ENCODE peak calls at places on chromosomes 5 and 9, in seven cellular contexts. S, I, U, M, E, L and V are unnamed samples.

GRCh38 chr5:142427529-142427928 is 102.7 kb upstream of the SPRY4 start:
- DNase-seq in U (no peak), S (no peak), M (no peak), L (no peak), E (no peak), I (no peak), V (no peak)

GRCh38 chr5:180118391-180118791 is 46.8 kb upstream of the RNF130 start:
- DNase-seq in L (peak; percentile 2), U (no peak), S (no peak), M (no peak), I (peak; percentile 8), E (no peak), V (no peak)

GRCh38 chr5:13987843-13988464 is 43.5 kb upstream of the DNAH5 start:
- DNase-seq in E (peak; percentile 54), U (peak; percentile 72), M (peak; percentile 59), L (peak; percentile 66), S (peak; percentile 21), I (peak; percentile 39), V (peak; percentile 4)

GRCh38 chr9:126377521-126377920 is 50.9 kb downstream of the MVB12B start:
- DNase-seq in L (no peak), S (no peak), I (peak; percentile 91), M (no peak), E (no peak), U (peak; percentile 95), V (no peak)

GRCh38 chr5:10489810-10490426 is 48.2 kb downstream of the ROPN1L start:
- DNase-seq in I (no peak), U (peak; percentile 52), M (no peak), S (no peak), L (no peak), E (no peak), V (no peak)

GRCh38 chr5:169006878-169007790 is 293.8 kb downstream of the SLIT3 start:
- DNase-seq in E (no peak), M (no peak), U (no peak), I (no peak), L (no peak), S (no peak), V (no peak)

GRCh38 chr5:96823900-96824351 is 16.2 kb upstream of the ERAP1 start:
- DNase-seq in I (no peak), L (no peak), E (no peak), S (no peak), U (no peak), M (no peak), V (no peak)

GRCh38 chr9:81022177-81022576 is 667.2 kb downstream of the TLE1 start:
- DNase-seq in U (no peak), I (no peak), M (no peak), L (no peak), E (no peak), S (no peak), V (no peak)

GRCh38 chr5:88674262-88675158 is 208.5 kb downstream of the MEF2C start:
- DNase-seq in S (no peak), I (peak; percentile 79), E (peak; percentile 42), L (peak; percentile 54), M (peak; percentile 74), U (peak; percentile 93), V (peak; percentile 27)

GRCh38 chr9:99822596-99823391 is 1.1 kb downstream of the NR4A3 start:
- DNase-seq in S (no peak), E (no peak), L (peak; percentile 50), M (peak; percentile 72), I (no peak), U (peak; percentile 75), V (no peak)

GRCh38 chr5:118611332-118611945 is 376.9 kb downstream of the DTWD2 start:
- DNase-seq in S (no peak), E (no peak), M (peak; percentile 70), U (no peak), L (peak; percentile 52), I (no peak), V (no peak)